ENCODE peak calls at places on chromosome 21, in five cellular contexts. One of them, this sample, is unnamed.

GRCh38 chr21:41638201-41638790 is 128.6 kb downstream of the RIPK4 start:
- DNase-seq in transverse colon: no peak
- DNase-seq in cardiac fibroblast: no peak
- DNase-seq in RWPE2: no peak
- DNase-seq in lower lobe of right lung: no peak
- DNase-seq in this sample: no peak

GRCh38 chr21:45050786-45051489 is 23.4 kb upstream of the ADARB1 start:
- DNase-seq in transverse colon: no peak
- DNase-seq in cardiac fibroblast: peak
- DNase-seq in RWPE2: no peak
- DNase-seq in lower lobe of right lung: no peak
- DNase-seq in this sample: peak

GRCh38 chr21:42236014-42236413 is 17.1 kb downstream of the ABCG1 start:
- DNase-seq in transverse colon: no peak
- DNase-seq in cardiac fibroblast: no peak
- DNase-seq in RWPE2: no peak
- DNase-seq in lower lobe of right lung: no peak
- DNase-seq in this sample: no peak

GRCh38 chr21:29334717-29335428 is 36.2 kb downstream of the BACH1 start:
- DNase-seq in transverse colon: no peak
- DNase-seq in cardiac fibroblast: peak
- DNase-seq in RWPE2: no peak
- DNase-seq in lower lobe of right lung: no peak
- DNase-seq in this sample: peak

GRCh38 chr21:41953831-41954653 is at the start of gene C2CD2:
- DNase-seq in transverse colon: peak
- DNase-seq in cardiac fibroblast: peak
- DNase-seq in RWPE2: no peak
- DNase-seq in lower lobe of right lung: peak
- DNase-seq in this sample: peak

GRCh38 chr21:45289655-45290515 is 2.2 kb upstream of the POFUT2 start:
- DNase-seq in transverse colon: no peak
- DNase-seq in cardiac fibroblast: no peak
- DNase-seq in RWPE2: peak
- DNase-seq in lower lobe of right lung: peak
- DNase-seq in this sample: peak

GRCh38 chr21:43585924-43586411 is 73.3 kb downstream of the HSF2BP start:
- DNase-seq in transverse colon: no peak
- DNase-seq in cardiac fibroblast: peak
- DNase-seq in RWPE2: peak
- DNase-seq in lower lobe of right lung: no peak
- DNase-seq in this sample: peak

GRCh38 chr21:18384771-18385170 is 18.8 kb downstream of the TMPRSS15 start:
- DNase-seq in transverse colon: no peak
- DNase-seq in cardiac fibroblast: peak
- DNase-seq in RWPE2: no peak
- DNase-seq in lower lobe of right lung: no peak
- DNase-seq in this sample: peak

GRCh38 chr21:33976082-33976979 is 60.7 kb upstream of the ATP5PO start:
- DNase-seq in transverse colon: peak
- DNase-seq in cardiac fibroblast: peak
- DNase-seq in RWPE2: peak
- DNase-seq in lower lobe of right lung: no peak
- DNase-seq in this sample: peak

GRCh38 chr21:44473915-44474555 is 18.7 kb downstream of the LRRC3 start:
- DNase-seq in transverse colon: no peak
- DNase-seq in cardiac fibroblast: no peak
- DNase-seq in RWPE2: no peak
- DNase-seq in lower lobe of right lung: no peak
- DNase-seq in this sample: no peak

GRCh38 chr21:41746744-41747006 is 20.2 kb downstream of the RIPK4 start:
- DNase-seq in transverse colon: no peak
- DNase-seq in cardiac fibroblast: no peak
- DNase-seq in RWPE2: no peak
- DNase-seq in lower lobe of right lung: no peak
- DNase-seq in this sample: no peak

GRCh38 chr21:32753818-32754610 is 17.5 kb downstream of the PAXBP1 start:
- DNase-seq in transverse colon: no peak
- DNase-seq in cardiac fibroblast: no peak
- DNase-seq in RWPE2: no peak
- DNase-seq in lower lobe of right lung: no peak
- DNase-seq in this sample: no peak

GRCh38 chr21:28410264-28410663 is 582.4 kb downstream of the LTN1 start:
- DNase-seq in transverse colon: no peak
- DNase-seq in cardiac fibroblast: peak
- DNase-seq in RWPE2: no peak
- DNase-seq in lower lobe of right lung: no peak
- DNase-seq in this sample: no peak

GRCh38 chr21:46125846-46126301 is 28.0 kb downstream of the COL6A2 start:
- DNase-seq in transverse colon: peak
- DNase-seq in cardiac fibroblast: no peak
- DNase-seq in RWPE2: peak
- DNase-seq in lower lobe of right lung: peak
- DNase-seq in this sample: no peak

GRCh38 chr21:35506352-35506751 is 457.2 kb upstream of the RUNX1 start:
- DNase-seq in transverse colon: no peak
- DNase-seq in cardiac fibroblast: peak
- DNase-seq in RWPE2: no peak
- DNase-seq in lower lobe of right lung: no peak
- DNase-seq in this sample: no peak
- H3K4me3 ChIP-seq in transverse colon: no peak
- H3K4me3 ChIP-seq in cardiac fibroblast: no peak
- H3K4me3 ChIP-seq in RWPE2: no peak
- H3K4me3 ChIP-seq in lower lobe of right lung: no peak
- H3K4me3 ChIP-seq in this sample: no peak

GRCh38 chr21:24014381-24014780 is 1592.9 kb downstream of the MRPL39 start:
- DNase-seq in transverse colon: no peak
- DNase-seq in cardiac fibroblast: no peak
- DNase-seq in RWPE2: no peak
- DNase-seq in lower lobe of right lung: no peak
- DNase-seq in this sample: peak
- TF ChIP-seq CTCF in transverse colon: no peak
- TF ChIP-seq CTCF in cardiac fibroblast: peak
- TF ChIP-seq CTCF in RWPE2: peak
- TF ChIP-seq CTCF in lower lobe of right lung: no peak
- TF ChIP-seq CTCF in this sample: no peak

DNA sequence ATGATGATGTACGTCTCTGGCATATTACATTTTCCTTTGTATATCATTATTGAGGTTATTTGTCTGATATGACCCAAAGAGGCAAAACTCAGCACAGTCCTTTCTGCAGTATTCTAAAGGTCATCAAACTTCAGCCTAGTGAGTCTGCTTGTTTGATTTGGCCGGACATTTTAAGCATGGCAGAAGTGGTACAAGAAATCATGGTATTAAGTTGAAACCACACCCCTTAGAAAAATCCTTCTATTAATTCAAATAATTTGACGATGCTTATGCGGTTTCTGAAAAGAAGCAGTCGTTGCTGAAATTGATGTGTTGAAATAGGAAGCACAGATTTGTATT is 5.1 kb downstream of the ETS2 start:
- DNase-seq in transverse colon: no peak
- DNase-seq in cardiac fibroblast: no peak
- DNase-seq in RWPE2: no peak
- DNase-seq in lower lobe of right lung: no peak
- DNase-seq in this sample: no peak
- H3K4me3 ChIP-seq in transverse colon: peak
- H3K4me3 ChIP-seq in cardiac fibroblast: no peak
- H3K4me3 ChIP-seq in RWPE2: no peak
- H3K4me3 ChIP-seq in lower lobe of right lung: peak
- H3K4me3 ChIP-seq in this sample: no peak

GRCh38 chr21:23930565-23930964 is 1676.7 kb downstream of the MRPL39 start:
- DNase-seq in transverse colon: no peak
- DNase-seq in cardiac fibroblast: no peak
- DNase-seq in RWPE2: no peak
- DNase-seq in lower lobe of right lung: no peak
- DNase-seq in this sample: no peak

GRCh38 chr21:23939369-23940065 is 1667.8 kb downstream of the MRPL39 start:
- DNase-seq in transverse colon: no peak
- DNase-seq in cardiac fibroblast: no peak
- DNase-seq in RWPE2: no peak
- DNase-seq in lower lobe of right lung: no peak
- DNase-seq in this sample: no peak

GRCh38 chr21:23936991-23937390 is 1670.3 kb downstream of the MRPL39 start:
- DNase-seq in transverse colon: no peak
- DNase-seq in cardiac fibroblast: no peak
- DNase-seq in RWPE2: no peak
- DNase-seq in lower lobe of right lung: no peak
- DNase-seq in this sample: no peak

DNA sequence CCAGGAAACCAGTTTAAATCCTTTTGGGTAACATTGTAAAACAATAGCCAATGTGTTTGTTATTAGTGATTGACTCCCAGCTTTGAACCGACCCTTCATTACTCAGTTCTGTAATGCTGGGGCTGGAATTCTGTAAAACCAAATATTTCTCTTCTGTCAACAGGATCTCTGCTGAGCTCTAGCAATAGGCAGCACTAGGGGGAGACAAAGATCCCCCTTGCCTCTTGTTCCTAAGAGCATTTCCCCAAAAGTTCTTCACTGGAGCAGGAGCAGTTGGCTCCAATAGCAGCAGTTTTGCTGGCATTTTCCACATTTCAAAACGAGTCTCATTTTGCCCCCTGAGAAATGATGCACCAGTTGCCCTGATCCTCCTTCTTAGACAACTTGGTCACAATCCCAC is 1671.1 kb downstream of the MRPL39 start:
- DNase-seq in transverse colon: no peak
- DNase-seq in cardiac fibroblast: peak
- DNase-seq in RWPE2: no peak
- DNase-seq in lower lobe of right lung: no peak
- DNase-seq in this sample: peak
- TF ChIP-seq CTCF in transverse colon: no peak
- TF ChIP-seq CTCF in cardiac fibroblast: peak
- TF ChIP-seq CTCF in RWPE2: peak
- TF ChIP-seq CTCF in lower lobe of right lung: no peak
- TF ChIP-seq CTCF in this sample: peak